ENCODE peak calls at places on chromosomes 16 and 17, in nine cellular contexts. D, M, G, Y, I, V, H, W and Q are unnamed samples. For H3K4me1, the result is how much of the 10 kb centered on the place peaks cover.

GRCh38 chr17:49494937-49495841 is at the start of gene NGFR:
- DNase-seq in D (no peak), M (peak), G (peak), Y (peak), I (no peak), V (no peak), H (peak), W (peak), Q (peak)

GRCh38 chr17:58156839-58157803 is 8.9 kb downstream of the OR4D1 start:
- DNase-seq in D (no peak), M (no peak), G (no peak), Y (peak), I (no peak), V (no peak), H (peak), W (peak), Q (peak)

GRCh38 chr17:57114085-57114673 is 29.1 kb downstream of the AKAP1 start:
- DNase-seq in D (peak), M (peak), G (no peak), Y (no peak), I (peak), V (peak), H (peak), W (no peak), Q (peak)

GRCh38 chr16:7509919-7510705 is 177.5 kb downstream of the RBFOX1 start:
- DNase-seq in D (no peak), M (no peak), G (no peak), Y (no peak), I (no peak), V (no peak), H (no peak), W (no peak), Q (no peak)

GRCh38 chr17:55641559-55642160 is 81.0 kb downstream of the TMEM100 start:
- DNase-seq in D (peak), M (peak), G (peak), Y (no peak), I (peak), V (peak), H (peak), W (peak), Q (peak)

GRCh38 chr17:42683407-42684031 is 1.2 kb downstream of the CNTNAP1 start:
- DNase-seq in D (peak), M (peak), G (no peak), Y (no peak), I (no peak), V (no peak), H (no peak), W (peak), Q (no peak)

GRCh38 chr17:63446981-63447687 is 1.0 kb upstream of the CYB561 start:
- DNase-seq in D (peak), M (no peak), G (no peak), Y (no peak), I (peak), V (peak), H (no peak), W (no peak), Q (peak)

GRCh38 chr16:74698220-74698619 is 2.4 kb downstream of the MLKL start:
- DNase-seq in D (no peak), M (peak), G (no peak), Y (no peak), I (no peak), V (no peak), H (no peak), W (no peak), Q (no peak)

GRCh38 chr16:86605950-86606349 is 27.6 kb downstream of the FOXL1 start:
- DNase-seq in D (no peak), M (no peak), G (no peak), Y (no peak), I (no peak), V (no peak), H (no peak), W (no peak), Q (no peak)

GRCh38 chr17:64024781-64025731 is 4.6 kb upstream of the ICAM2 start:
- DNase-seq in D (no peak), M (peak), G (peak), Y (no peak), I (no peak), V (no peak), H (peak), W (peak), Q (no peak)

GRCh38 chr16:62036101-62036806 is at the start of gene CDH8:
- DNase-seq in D (no peak), M (no peak), G (peak), Y (no peak), I (peak), V (no peak), H (peak), W (peak), Q (no peak)

GRCh38 chr17:33154869-33155455 is 138.1 kb downstream of the ASIC2 start:
- DNase-seq in D (no peak), M (no peak), G (no peak), Y (no peak), I (no peak), V (no peak), H (no peak), W (no peak), Q (no peak)

GRCh38 chr17:63066158-63066808 is 100.2 kb downstream of the TANC2 start:
- DNase-seq in D (no peak), M (no peak), G (no peak), Y (peak), I (no peak), V (no peak), H (no peak), W (no peak), Q (peak)

GRCh38 chr17:47064684-47065083 is 85.6 kb upstream of the RPRML start:
- DNase-seq in D (no peak), M (no peak), G (no peak), Y (no peak), I (no peak), V (no peak), H (no peak), W (no peak), Q (no peak)

GRCh38 chr17:78999947-79000395 is 9.6 kb downstream of the CANT1 start:
- DNase-seq in D (no peak), M (no peak), G (no peak), Y (peak), I (no peak), V (peak), H (no peak), W (no peak), Q (no peak)

GRCh38 chr17:73646409-73647305 is 2.4 kb upstream of the SDK2 start:
- DNase-seq in D (no peak), M (no peak), G (no peak), Y (no peak), I (no peak), V (no peak), H (peak), W (no peak), Q (no peak)

GRCh38 chr17:60832206-60832605 is 154.6 kb downstream of the BCAS3 start:
- DNase-seq in D (no peak), M (no peak), G (no peak), Y (no peak), I (no peak), V (no peak), H (peak), W (peak), Q (no peak)

GRCh38 chr17:49001671-49002070 is 4.5 kb downstream of the IGF2BP1 start:
- DNase-seq in D (no peak), M (no peak), G (no peak), Y (no peak), I (no peak), V (no peak), H (no peak), W (no peak), Q (no peak)

GRCh38 chr17:19470529-19471261 is 59.7 kb downstream of the RNF112 start:
- DNase-seq in D (peak), M (peak), G (no peak), Y (peak), I (no peak), V (no peak), H (no peak), W (no peak), Q (peak)

GRCh38 chr16:57310801-57311200 is 26.3 kb upstream of the PLLP start:
- DNase-seq in D (no peak), M (no peak), G (no peak), Y (no peak), I (no peak), V (no peak), H (no peak), W (no peak), Q (no peak)

GRCh38 chr17:39794249-39794970 is 56.7 kb downstream of the GRB7 start:
- DNase-seq in D (no peak), M (no peak), G (no peak), Y (no peak), I (no peak), V (no peak), H (no peak), W (no peak), Q (no peak)

GRCh38 chr16:87560428-87561199 is 41.7 kb upstream of the JPH3 start:
- DNase-seq in D (no peak), M (no peak), G (no peak), Y (peak), I (peak), V (peak), H (no peak), W (no peak), Q (peak)

GRCh38 chr17:37231882-37232281 is 143.9 kb upstream of the C17orf78 start:
- DNase-seq in D (no peak), M (no peak), G (no peak), Y (no peak), I (no peak), V (no peak), H (no peak), W (no peak), Q (no peak)

GRCh38 chr16:54285414-54286066 is 1.0 kb downstream of the IRX3 start:
- DNase-seq in D (no peak), M (no peak), G (no peak), Y (peak), I (no peak), V (peak), H (peak), W (peak), Q (no peak)

GRCh38 chr16:8682551-8683259 is 8.3 kb downstream of the ABAT start:
- DNase-seq in D (no peak), M (no peak), G (no peak), Y (no peak), I (no peak), V (no peak), H (no peak), W (no peak), Q (no peak)

GRCh38 chr16:72921620-72922019 is 126.3 kb downstream of the ZFHX3 start:
- DNase-seq in D (peak), M (peak), G (no peak), Y (peak), I (no peak), V (no peak), H (no peak), W (peak), Q (no peak)

GRCh38 chr17:49964539-49965521 is 4.2 kb upstream of the DLX4 start:
- DNase-seq in D (no peak), M (no peak), G (no peak), Y (no peak), I (no peak), V (no peak), H (no peak), W (no peak), Q (no peak)

GRCh38 chr16:22117666-22118065 is 25.3 kb downstream of the VWA3A start:
- DNase-seq in D (no peak), M (no peak), G (peak), Y (no peak), I (no peak), V (no peak), H (no peak), W (peak), Q (no peak)

GRCh38 chr17:8253801-8254200 is 4.7 kb downstream of the PFAS start:
- DNase-seq in D (peak), M (no peak), G (no peak), Y (peak), I (no peak), V (no peak), H (peak), W (peak), Q (peak)

GRCh38 chr16:53945996-53946395 is 242.0 kb downstream of the FTO start:
- DNase-seq in D (peak), M (peak), G (no peak), Y (no peak), I (peak), V (no peak), H (peak), W (peak), Q (no peak)

GRCh38 chr17:39863918-39864746 is at the start of gene IKZF3:
- DNase-seq in D (peak), M (peak), G (peak), Y (peak), I (peak), V (peak), H (peak), W (peak), Q (peak)

GRCh38 chr16:35744716-35745115 is 2285.3 kb downstream of the TP53TG3F start:
- DNase-seq in D (no peak), M (no peak), G (no peak), Y (no peak), I (no peak), V (no peak), H (no peak), W (no peak), Q (no peak)

GRCh38 chr17:71260366-71260765 is 860.5 kb upstream of the SOX9 start:
- DNase-seq in D (no peak), M (peak), G (no peak), Y (no peak), I (no peak), V (no peak), H (no peak), W (peak), Q (no peak)

GRCh38 chr17:55585629-55586028 is 74.4 kb upstream of the SMIM36 start:
- DNase-seq in D (no peak), M (no peak), G (no peak), Y (no peak), I (no peak), V (no peak), H (no peak), W (no peak), Q (no peak)

GRCh38 chr17:77829871-77830799 is 128.4 kb upstream of the TNRC6C start:
- DNase-seq in D (no peak), M (peak), G (no peak), Y (no peak), I (no peak), V (peak), H (no peak), W (peak), Q (no peak)
- H3K4me1 ChIP-seq in D (under half), M (under half), G (under half), Y (under half), I (under half), V (under half), H (under half), W (under half), Q (under half)

GRCh38 chr17:80872999-80873951 is 118.4 kb upstream of the CHMP6 start:
- DNase-seq in D (no peak), M (no peak), G (peak), Y (peak), I (peak), V (peak), H (no peak), W (peak), Q (peak)

GRCh38 chr17:80870401-80870800 is 121.2 kb upstream of the CHMP6 start:
- DNase-seq in D (no peak), M (no peak), G (no peak), Y (peak), I (no peak), V (no peak), H (no peak), W (no peak), Q (no peak)

GRCh38 chr17:80871341-80871740 is 120.3 kb upstream of the CHMP6 start:
- DNase-seq in D (no peak), M (no peak), G (no peak), Y (peak), I (no peak), V (no peak), H (no peak), W (no peak), Q (peak)

GRCh38 chr17:80874866-80875445 is 116.7 kb upstream of the CHMP6 start:
- DNase-seq in D (no peak), M (no peak), G (no peak), Y (peak), I (no peak), V (no peak), H (no peak), W (no peak), Q (no peak)

GRCh38 chr17:80872011-80872929 is 119.4 kb upstream of the CHMP6 start:
- DNase-seq in D (no peak), M (no peak), G (no peak), Y (peak), I (no peak), V (no peak), H (peak), W (no peak), Q (no peak)
- H3K4me1 ChIP-seq in D (under half), M (under half), G (under half), Y (under half), I (under half), V (under half), H (under half), W (under half), Q (under half)

DNA sequence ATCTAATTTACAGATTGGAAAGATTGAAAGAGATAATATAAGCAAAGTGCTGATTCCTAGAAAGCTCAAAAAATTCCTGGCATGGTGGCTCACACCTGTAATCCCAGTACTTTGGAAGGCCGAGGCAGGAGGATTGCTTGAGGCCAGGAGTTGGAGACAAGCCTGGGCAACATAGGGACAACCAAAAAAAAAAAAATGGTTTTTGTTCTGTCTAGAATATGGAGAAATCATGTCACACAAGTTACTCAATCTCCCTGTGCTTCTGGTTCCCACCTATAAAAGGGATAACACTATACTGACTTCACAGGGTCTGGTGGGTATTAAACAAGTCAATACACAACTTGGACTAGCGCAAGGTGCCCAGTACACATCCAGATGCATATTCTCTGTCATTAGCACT is 18.4 kb downstream of the ARHGAP17 start:
- DNase-seq in D (no peak), M (no peak), G (no peak), Y (no peak), I (no peak), V (no peak), H (no peak), W (no peak), Q (no peak)
- H3K4me1 ChIP-seq in D (under half), M (under half), G (under half), Y (under half), I (under half), V (under half), H (under half), W (under half), Q (half or more)

GRCh38 chr16:31256466-31256865 is 3.3 kb upstream of the ITGAM start:
- DNase-seq in D (no peak), M (no peak), G (no peak), Y (no peak), I (no peak), V (no peak), H (no peak), W (no peak), Q (no peak)

GRCh38 chr16:31250782-31251384 is 8.9 kb upstream of the ITGAM start:
- DNase-seq in D (no peak), M (no peak), G (no peak), Y (no peak), I (no peak), V (no peak), H (no peak), W (no peak), Q (no peak)

GRCh38 chr16:31251435-31251834 is 8.3 kb upstream of the ITGAM start:
- DNase-seq in D (no peak), M (no peak), G (no peak), Y (no peak), I (no peak), V (no peak), H (no peak), W (no peak), Q (no peak)

GRCh38 chr16:31258366-31258765 is 1.4 kb upstream of the ITGAM start:
- DNase-seq in D (no peak), M (no peak), G (no peak), Y (no peak), I (no peak), V (no peak), H (no peak), W (no peak), Q (no peak)

DNA sequence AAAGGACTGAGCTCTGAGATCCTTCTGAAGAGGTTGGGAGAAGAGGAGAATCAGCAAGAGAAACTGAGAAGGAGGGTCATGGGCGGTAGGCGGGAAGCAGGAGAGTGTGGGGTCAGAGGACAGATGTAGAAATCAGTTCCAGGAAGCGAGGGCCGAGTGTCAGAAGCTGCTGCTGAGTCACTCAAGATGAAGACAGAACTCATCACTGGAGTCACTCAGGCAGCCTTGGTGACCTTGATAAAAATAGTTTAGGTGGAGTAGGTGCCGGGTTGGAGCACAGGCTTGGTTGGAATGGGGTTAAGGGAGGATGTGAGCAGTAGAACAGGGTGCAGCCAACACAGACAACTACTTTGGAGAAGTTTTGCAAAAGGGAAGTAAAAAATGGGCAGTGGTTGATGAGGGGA is 6.1 kb upstream of the ITGAM start:
- DNase-seq in D (no peak), M (no peak), G (peak), Y (no peak), I (no peak), V (peak), H (peak), W (no peak), Q (no peak)
- H3K4me1 ChIP-seq in D (under half), M (under half), G (under half), Y (under half), I (under half), V (under half), H (under half), W (under half), Q (under half)

GRCh38 chr16:51355871-51356270 is 204.8 kb upstream of the SALL1 start:
- DNase-seq in D (no peak), M (no peak), G (no peak), Y (no peak), I (no peak), V (no peak), H (no peak), W (no peak), Q (no peak)

GRCh38 chr16:51359141-51359960 is 208.3 kb upstream of the SALL1 start:
- DNase-seq in D (no peak), M (peak), G (no peak), Y (no peak), I (peak), V (no peak), H (no peak), W (peak), Q (peak)

GRCh38 chr16:51353055-51353454 is 202.0 kb upstream of the SALL1 start:
- DNase-seq in D (no peak), M (no peak), G (no peak), Y (no peak), I (no peak), V (no peak), H (no peak), W (no peak), Q (no peak)

GRCh38 chr16:51357839-51358238 is 206.8 kb upstream of the SALL1 start:
- DNase-seq in D (no peak), M (no peak), G (no peak), Y (no peak), I (no peak), V (no peak), H (no peak), W (no peak), Q (no peak)

DNA sequence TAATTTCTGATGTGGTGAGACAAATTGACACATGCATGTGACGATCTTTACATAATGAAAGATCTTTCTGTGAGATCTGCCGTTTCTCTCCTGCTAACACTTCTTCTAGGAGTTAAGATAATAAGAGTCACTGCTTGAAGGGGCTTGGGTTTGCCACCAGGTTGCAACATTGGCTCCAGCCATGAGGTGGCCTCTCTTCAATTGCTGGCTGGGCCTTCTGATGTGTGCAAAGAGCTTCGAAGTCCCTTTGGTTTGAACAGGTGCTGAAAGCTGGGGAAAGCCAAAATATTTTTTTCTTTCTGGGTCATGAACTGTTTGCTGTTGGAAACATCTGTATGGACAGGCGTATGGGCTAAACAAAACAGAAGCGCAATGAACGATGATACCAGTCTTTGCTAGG is 204.1 kb upstream of the SALL1 start:
- DNase-seq in D (no peak), M (no peak), G (no peak), Y (no peak), I (no peak), V (no peak), H (no peak), W (no peak), Q (no peak)
- H3K4me1 ChIP-seq in D (under half), M (under half), G (under half), Y (under half), I (under half), V (under half), H (under half), W (under half), Q (under half)